ENCODE peak calls at places on chromosomes 13 and 19, in nine cellular contexts. W is colonic mucosa, E is endothelial cell of umbilical vein, Z is breast epithelium, N is AG09309, Y is hepatocyte, D is tibial artery, I is psoas muscle, P is Caco-2. L is an unnamed sample.

GRCh38 chr13:20353973-20354372 is 121.9 kb upstream of the GJB6 start:
- DNase-seq in I (no peak), D (no peak), W (no peak), Z (no peak), P (no peak), E (no peak), N (peak), Y (no peak), L (no peak)

GRCh38 chr13:93413972-93414717 is 187.5 kb downstream of the GPC6 start:
- DNase-seq in I (no peak), P (no peak), E (no peak), W (no peak), Z (no peak), Y (no peak), D (no peak), N (no peak), L (no peak)

GRCh38 chr13:30396434-30397075 is 25.7 kb upstream of the UBE2L5 start:
- DNase-seq in I (no peak), W (no peak), D (no peak), Y (no peak), E (no peak), N (no peak), Z (no peak), P (no peak), L (no peak)

GRCh38 chr13:30329009-30329585 is 21.7 kb upstream of the KATNAL1 start:
- DNase-seq in P (no peak), E (no peak), Y (no peak), I (no peak), W (no peak), D (no peak), Z (no peak), N (no peak), L (no peak)

GRCh38 chr19:19434483-19435045 is 29.1 kb downstream of the GATAD2A start:
- DNase-seq in W (no peak), P (no peak), E (no peak), I (peak), N (no peak), Z (no peak), Y (no peak), D (peak), L (no peak)

GRCh38 chr19:47675271-47675670 is 38.0 kb upstream of the EHD2 start:
- DNase-seq in Y (no peak), I (no peak), W (no peak), N (no peak), E (no peak), P (no peak), Z (no peak), D (no peak), L (no peak)

GRCh38 chr13:51134763-51135365 is 23.8 kb upstream of the C13orf42 start:
- DNase-seq in Z (no peak), Y (no peak), W (no peak), D (no peak), P (no peak), E (no peak), N (no peak), I (no peak), L (no peak)

GRCh38 chr13:43785681-43786471 is 896 bp downstream of the ENOX1 start:
- DNase-seq in W (peak), E (peak), I (peak), Z (peak), Y (peak), D (peak), P (peak), N (no peak), L (no peak)

GRCh38 chr13:113860579-113861432 is 3.1 kb downstream of the GAS6 start:
- DNase-seq in I (no peak), Z (peak), N (no peak), P (peak), W (peak), E (peak), Y (peak), D (peak), L (no peak)

GRCh38 chr19:15197275-15198005 is 3.4 kb downstream of the NOTCH3 start:
- DNase-seq in I (no peak), P (no peak), D (peak), E (no peak), N (no peak), Y (no peak), Z (no peak), W (no peak), L (no peak)

GRCh38 chr19:8366121-8366581 is 2.2 kb downstream of the ANGPTL4 start:
- DNase-seq in D (no peak), E (no peak), Z (no peak), W (no peak), I (no peak), P (no peak), Y (no peak), N (no peak), L (no peak)

GRCh38 chr13:37105251-37105714 is at the start of gene CSNK1A1L:
- DNase-seq in E (no peak), I (no peak), P (no peak), W (no peak), D (no peak), Z (no peak), Y (no peak), N (no peak), L (no peak)

GRCh38 chr13:89627991-89628390 is 1719.5 kb upstream of the MIR17HG start:
- DNase-seq in P (no peak), Z (no peak), N (no peak), E (no peak), D (no peak), W (no peak), I (no peak), Y (no peak), L (peak)

GRCh38 chr13:49304763-49305695 is 57.3 kb downstream of the CDADC1 start:
- DNase-seq in P (no peak), D (no peak), N (no peak), E (no peak), W (no peak), I (no peak), Z (no peak), Y (no peak), L (no peak)

GRCh38 chr19:32876236-32876918 is 6.8 kb upstream of the SLC7A9 start:
- DNase-seq in E (no peak), P (no peak), I (no peak), N (no peak), Z (no peak), Y (no peak), W (peak), D (peak), L (no peak)

GRCh38 chr19:5580116-5580515 is 12.4 kb upstream of the TINCR start:
- DNase-seq in W (no peak), I (no peak), P (no peak), Z (no peak), N (no peak), D (no peak), Y (no peak), E (no peak), L (no peak)

GRCh38 chr13:80458546-80458945 is 117.6 kb upstream of the SPRY2 start:
- DNase-seq in P (no peak), D (no peak), I (no peak), N (no peak), W (no peak), Z (no peak), E (peak), Y (no peak), L (no peak)

GRCh38 chr13:61286148-61286745 is 129.4 kb downstream of the PCDH20 start:
- DNase-seq in Z (no peak), W (no peak), E (no peak), D (no peak), N (no peak), I (no peak), Y (peak), P (peak), L (no peak)

GRCh38 chr13:28466151-28466550 is 28.8 kb downstream of the FLT1 start:
- DNase-seq in E (peak), Z (no peak), Y (no peak), I (no peak), P (no peak), W (no peak), D (no peak), N (no peak), L (no peak)

GRCh38 chr13:106336663-106337062 is 198.8 kb downstream of the EFNB2 start:
- DNase-seq in Z (no peak), D (no peak), P (no peak), I (no peak), N (no peak), Y (no peak), E (no peak), W (no peak), L (no peak)

GRCh38 chr19:571127-571974 is 1.0 kb upstream of the BSG start:
- DNase-seq in Y (peak), W (peak), Z (peak), E (peak), N (no peak), I (peak), P (peak), D (no peak), L (no peak)

GRCh38 chr19:57269515-57270250 is 10.6 kb upstream of the ZNF460 start:
- DNase-seq in N (peak), I (no peak), E (peak), Y (peak), P (no peak), W (no peak), Z (no peak), D (no peak), L (peak)

GRCh38 chr13:36945078-36945477 is 25.0 kb upstream of the SMAD9 start:
- DNase-seq in I (no peak), N (no peak), Y (no peak), E (peak), D (no peak), W (no peak), P (no peak), Z (no peak), L (no peak)

GRCh38 chr13:29193083-29193482 is 372.9 kb downstream of the MTUS2 start:
- DNase-seq in W (no peak), D (no peak), Z (no peak), Y (no peak), I (no peak), E (no peak), P (no peak), N (no peak), L (no peak)

GRCh38 chr13:96081888-96082287 is 8.0 kb upstream of the HS6ST3 start:
- DNase-seq in P (no peak), W (no peak), N (no peak), E (no peak), Z (no peak), D (no peak), Y (no peak), I (no peak), L (no peak)

GRCh38 chr19:35114656-35115537 is 726 bp upstream of the FXYD3 start:
- DNase-seq in I (peak), Z (peak), W (peak), N (no peak), D (peak), E (peak), P (peak), Y (peak), L (no peak)

GRCh38 chr19:13190781-13191540 is 40.8 kb downstream of the IER2 start:
- DNase-seq in N (no peak), I (no peak), E (no peak), W (peak), Z (no peak), Y (peak), D (no peak), P (no peak), L (no peak)

GRCh38 chr13:38045278-38046048 is 175.9 kb upstream of the TRPC4 start:
- DNase-seq in D (no peak), P (no peak), E (peak), Y (peak), N (no peak), Z (no peak), I (no peak), W (no peak), L (no peak)

GRCh38 chr13:113489549-113490495 is 689 bp downstream of the DCUN1D2 start:
- DNase-seq in P (no peak), Y (peak), E (peak), N (no peak), I (no peak), W (peak), D (peak), Z (no peak), L (no peak)

GRCh38 chr19:50820549-50821247 is 2.9 kb downstream of the KLK1 start:
- DNase-seq in I (no peak), N (no peak), Z (no peak), Y (peak), P (no peak), W (peak), E (no peak), D (no peak), L (no peak)

GRCh38 chr13:42574435-42575311 is 721 bp downstream of the TNFSF11 start:
- DNase-seq in D (no peak), E (no peak), Y (peak), P (no peak), N (no peak), Z (no peak), I (no peak), W (no peak), L (no peak)

GRCh38 chr19:32837531-32837930 is 32.0 kb downstream of the SLC7A9 start:
- DNase-seq in I (no peak), P (no peak), D (no peak), N (no peak), Y (no peak), Z (no peak), E (no peak), W (no peak), L (no peak)

GRCh38 chr19:16316506-16316882 is 8.1 kb upstream of the KLF2 start:
- DNase-seq in N (no peak), Z (no peak), W (no peak), P (no peak), D (no peak), E (peak), Y (no peak), I (no peak), L (no peak)
- TF ChIP-seq CTCF in N (no peak), Z (no peak), W (no peak), P (no peak), D (no peak), E (no peak), Y (no peak), I (no peak), L (no peak)

DNA sequence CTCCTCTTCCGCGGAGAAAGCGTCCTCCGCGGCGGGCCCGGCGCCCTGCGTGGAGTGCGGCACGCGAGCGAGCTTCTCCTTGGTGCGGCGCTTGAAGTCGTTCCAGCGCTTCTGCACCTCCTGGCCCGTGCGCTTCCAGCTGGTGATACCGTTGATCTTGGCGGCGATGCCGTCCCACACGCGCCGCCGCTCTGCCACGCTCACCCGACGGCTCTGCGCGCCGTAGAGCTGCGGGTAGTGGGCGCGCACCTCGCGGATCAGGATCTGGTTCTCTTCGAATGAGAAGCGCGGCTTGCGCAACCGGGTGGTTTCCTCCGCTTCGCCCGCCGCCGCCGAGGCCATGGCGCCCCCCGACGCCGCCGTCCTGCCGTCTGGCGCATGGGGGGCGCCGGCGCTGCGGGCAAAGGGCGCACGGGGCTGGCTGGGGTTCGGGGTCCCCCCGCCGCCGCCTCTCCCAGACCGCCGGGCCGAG is 945 bp downstream of the MYPOP start:
- DNase-seq in N (no peak), D (no peak), P (no peak), Y (peak), Z (no peak), I (peak), E (peak), W (peak), L (no peak)
- H3K4me3 ChIP-seq in N (peak), D (peak), P (peak), Y (peak), Z (peak), I (peak), E (peak), W (peak), L (peak)

GRCh38 chr19:17579523-17580244 is 24.2 kb downstream of the COLGALT1 start:
- DNase-seq in D (no peak), Z (no peak), W (peak), Y (peak), E (peak), I (peak), P (peak), N (no peak), L (no peak)

GRCh38 chr19:17580470-17581000 is 25.1 kb downstream of the COLGALT1 start:
- DNase-seq in Y (no peak), I (no peak), D (no peak), E (no peak), N (no peak), Z (no peak), P (no peak), W (no peak), L (no peak)

GRCh38 chr19:17584132-17584531 is 28.7 kb downstream of the COLGALT1 start:
- DNase-seq in E (no peak), P (no peak), Y (no peak), I (no peak), D (no peak), N (no peak), Z (no peak), W (no peak), L (no peak)

GRCh38 chr19:17581211-17581874 is 25.9 kb downstream of the COLGALT1 start:
- DNase-seq in I (no peak), P (no peak), D (no peak), N (no peak), E (no peak), Y (no peak), W (no peak), Z (no peak), L (no peak)

DNA sequence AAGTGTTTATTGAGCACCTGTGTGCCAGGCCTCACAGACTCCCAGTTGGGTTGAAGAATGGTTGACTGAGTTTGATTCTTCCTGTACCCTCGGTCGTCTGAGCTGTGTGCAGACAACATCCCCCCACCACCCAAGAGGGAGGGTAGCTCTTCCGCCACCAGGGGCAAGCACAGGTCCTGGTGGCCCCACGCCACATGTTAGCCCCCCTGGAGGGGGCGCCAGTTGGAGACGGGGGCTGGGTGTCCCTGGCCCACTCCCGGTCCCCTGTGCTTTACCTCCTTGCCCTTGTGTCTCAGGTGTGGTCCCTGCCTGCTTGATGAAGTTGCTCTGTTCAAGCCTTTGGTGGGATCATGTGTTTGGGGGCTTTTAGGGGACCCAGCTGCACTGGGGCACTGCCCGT is 27.2 kb downstream of the COLGALT1 start:
- DNase-seq in E (no peak), I (no peak), N (no peak), W (no peak), P (no peak), Y (no peak), D (no peak), Z (no peak), L (no peak)
- TF ChIP-seq CTCF in E (no peak), I (no peak), N (no peak), W (no peak), P (no peak), Y (no peak), D (no peak), Z (no peak), L (no peak)

DNA sequence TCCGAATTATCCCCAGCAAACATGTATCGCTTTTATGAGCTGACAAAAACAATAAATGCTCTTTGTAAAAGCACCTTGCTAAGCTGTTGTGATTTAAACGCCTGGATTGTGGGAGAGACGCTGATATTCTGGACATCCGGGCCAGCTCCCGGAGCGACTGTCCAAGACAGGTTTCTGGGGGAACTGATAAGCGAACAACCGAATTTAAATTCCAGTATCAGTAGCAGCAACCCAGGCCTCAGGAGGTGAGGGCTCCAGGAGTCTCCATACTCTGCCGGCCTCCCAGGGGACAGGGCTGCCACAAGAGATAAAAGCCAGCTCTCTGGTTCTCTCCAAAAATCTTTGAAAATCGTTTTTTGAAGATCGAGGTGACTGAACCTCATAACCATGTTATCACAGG is 50.3 kb upstream of the VSTM2B start:
- DNase-seq in N (no peak), Z (no peak), W (no peak), E (no peak), P (no peak), Y (no peak), D (no peak), I (no peak), L (no peak)
- H3K4me3 ChIP-seq in N (no peak), Z (no peak), W (no peak), E (no peak), P (no peak), Y (no peak), D (no peak), I (no peak), L (no peak)

DNA sequence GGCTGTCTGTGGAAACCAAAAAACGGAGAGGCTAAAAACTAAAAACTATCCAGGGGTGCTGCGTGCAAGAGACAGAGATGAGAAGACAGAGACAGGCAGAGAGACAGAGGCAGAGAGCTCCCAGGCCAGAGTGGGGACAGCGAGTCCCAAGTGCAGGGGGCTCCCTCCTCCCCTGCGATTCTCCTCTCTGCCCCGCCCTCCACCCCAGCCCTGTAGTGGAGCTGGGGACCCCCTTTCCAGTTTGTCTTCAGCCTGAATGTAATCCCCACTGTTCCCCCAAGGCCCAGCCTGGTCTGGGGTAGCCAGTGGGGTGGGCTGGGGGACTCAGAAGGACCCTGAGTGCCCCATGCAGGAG is 2.0 kb downstream of the NFIC start:
- DNase-seq in E (no peak), Y (no peak), Z (no peak), D (no peak), W (no peak), N (no peak), I (no peak), P (no peak), L (no peak)
- TF ChIP-seq CTCF in E (no peak), Y (no peak), Z (no peak), D (no peak), W (no peak), N (no peak), I (no peak), P (no peak), L (no peak)

DNA sequence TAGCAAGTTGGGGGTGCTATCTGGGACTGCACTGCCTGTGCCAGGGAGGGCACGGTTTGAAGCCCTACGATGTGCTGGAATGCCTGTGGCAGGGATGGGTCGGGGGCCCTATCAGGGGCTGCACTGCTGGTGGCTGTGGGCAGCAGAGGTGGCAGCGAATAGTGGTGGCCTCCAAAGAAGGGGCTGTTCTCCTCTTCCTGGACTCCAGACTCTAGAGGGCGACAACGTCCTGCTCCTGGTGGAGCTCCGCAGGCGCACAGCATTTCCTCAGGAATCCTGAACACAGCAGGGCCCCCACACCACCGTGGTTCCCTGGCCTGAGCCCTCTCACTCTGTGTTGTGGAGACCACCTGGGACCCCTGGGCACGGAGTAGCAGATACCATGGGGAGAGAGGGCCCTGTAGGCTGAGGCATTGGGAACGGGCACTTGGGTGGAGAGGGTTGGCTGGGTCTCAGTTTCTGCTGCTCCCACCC is 145.6 kb downstream of the TNFRSF19 start:
- DNase-seq in Y (peak), I (no peak), D (no peak), Z (no peak), P (peak), N (no peak), E (no peak), W (no peak), L (no peak)
- H3K4me3 ChIP-seq in Y (no peak), I (no peak), D (no peak), Z (no peak), P (no peak), N (no peak), E (no peak), W (no peak), L (no peak)

GRCh38 chr13:98837896-98838295 is 85.4 kb upstream of the SLC15A1 start:
- DNase-seq in I (no peak), W (no peak), D (no peak), E (no peak), Z (no peak), P (no peak), Y (no peak), N (no peak), L (no peak)

GRCh38 chr13:98838776-98839175 is 86.3 kb upstream of the SLC15A1 start:
- DNase-seq in Z (no peak), D (no peak), E (no peak), Y (no peak), I (no peak), N (no peak), W (no peak), P (no peak), L (no peak)

GRCh38 chr13:98834254-98834960 is 81.9 kb upstream of the SLC15A1 start:
- DNase-seq in P (no peak), E (no peak), I (no peak), Z (no peak), N (no peak), Y (no peak), D (no peak), W (no peak), L (no peak)

GRCh38 chr13:98839826-98840769 is 87.6 kb upstream of the SLC15A1 start:
- DNase-seq in P (peak), N (no peak), Y (peak), D (no peak), W (peak), E (peak), Z (no peak), I (peak), L (no peak)

GRCh38 chr13:98835156-98835555 is 82.7 kb upstream of the SLC15A1 start:
- DNase-seq in Y (no peak), N (no peak), P (no peak), Z (no peak), D (no peak), W (no peak), I (no peak), E (no peak), L (no peak)
- TF ChIP-seq CTCF in Y (no peak), N (no peak), P (no peak), Z (no peak), D (no peak), W (no peak), I (no peak), E (no peak), L (no peak)